ENCODE peak calls at places on chromosomes 3 and 15, in four cellular contexts. E is MM.1S, X is psoas muscle, M is mammary epithelial cell. V is an unnamed sample.

GRCh38 chr15:40155270-40155910 is 5.5 kb upstream of the BUB1B start:
- DNase-seq in X (no peak), M (peak; percentile 58), E (no peak), V (no peak)

GRCh38 chr3:72446406-72447058 is 401.7 kb downstream of the SHQ1 start:
- DNase-seq in M (peak; percentile 58), E (peak; percentile 60), X (no peak), V (no peak)

GRCh38 chr15:76204916-76205460 is 106.3 kb downstream of the ETFA start:
- DNase-seq in M (no peak), X (no peak), E (no peak), V (no peak)

GRCh38 chr3:9980251-9980650 is 6.4 kb downstream of the EMC3 start:
- DNase-seq in E (no peak), X (no peak), M (no peak), V (no peak)

GRCh38 chr3:56800373-56801150 is 1.2 kb downstream of the ARHGEF3 start:
- DNase-seq in E (peak; percentile 74), M (peak; percentile 80), X (no peak), V (peak; percentile 58)

GRCh38 chr3:14505803-14506500 is 34.2 kb downstream of the GRIP2 start:
- DNase-seq in E (no peak), M (no peak), X (peak; percentile 17), V (no peak)

GRCh38 chr3:142148871-142149860 is at the start of gene TFDP2:
- DNase-seq in E (peak; percentile 90), M (peak; percentile 86), X (peak; percentile 95), V (peak; percentile 90)

GRCh38 chr3:88150371-88150770 is 612 bp downstream of the C3orf38 start:
- DNase-seq in X (no peak), M (peak; percentile 21), E (peak; percentile 48), V (no peak)

GRCh38 chr3:54243262-54243931 is 121.0 kb downstream of the CACNA2D3 start:
- DNase-seq in M (no peak), E (peak; percentile 82), X (no peak), V (no peak)

GRCh38 chr3:99909714-99910508 is 92.2 kb downstream of the CMSS1 start:
- DNase-seq in M (peak; percentile 73), E (no peak), X (no peak), V (no peak)

GRCh38 chr3:117165611-117166051 is 456.1 kb downstream of the TUSC7 start:
- DNase-seq in X (no peak), E (no peak), M (no peak), V (no peak)

GRCh38 chr3:134535186-134535974 is 49.5 kb downstream of the CEP63 start:
- DNase-seq in M (no peak), X (no peak), E (no peak), V (no peak)

GRCh38 chr3:105584351-105584790 is 217.7 kb downstream of the ALCAM start:
- DNase-seq in X (no peak), E (no peak), M (peak; percentile 39), V (no peak)

GRCh38 chr15:68558318-68559305 is 20.2 kb upstream of the CORO2B start:
- DNase-seq in X (no peak), E (no peak), M (peak; percentile 57), V (no peak)

GRCh38 chr3:27675287-27675686 is 46.8 kb downstream of the EOMES start:
- DNase-seq in X (no peak), M (peak; percentile 75), E (no peak), V (no peak)

GRCh38 chr3:52021869-52022268 is 26.2 kb upstream of the RPL29 start:
- DNase-seq in M (no peak), E (no peak), X (peak; percentile 88), V (no peak)

GRCh38 chr3:111538687-111539086 is 3.3 kb upstream of the CD96 start:
- DNase-seq in X (no peak), E (no peak), M (peak; percentile 21), V (no peak)

GRCh38 chr3:124942613-124943012 is 8.1 kb upstream of the MUC13 start:
- DNase-seq in M (no peak), X (no peak), E (no peak), V (no peak)

GRCh38 chr3:172138792-172139507 is 99.6 kb downstream of the FNDC3B start:
- DNase-seq in E (no peak), X (no peak), M (peak; percentile 58), V (peak; percentile 59)

GRCh38 chr15:26838742-26839460 is 28.0 kb upstream of the GABRA5 start:
- DNase-seq in E (no peak), M (no peak), X (no peak), V (no peak)
- TF ChIP-seq CTCF in E (peak; percentile 45), M (no peak), X (no peak), V (peak; percentile 29)

DNA sequence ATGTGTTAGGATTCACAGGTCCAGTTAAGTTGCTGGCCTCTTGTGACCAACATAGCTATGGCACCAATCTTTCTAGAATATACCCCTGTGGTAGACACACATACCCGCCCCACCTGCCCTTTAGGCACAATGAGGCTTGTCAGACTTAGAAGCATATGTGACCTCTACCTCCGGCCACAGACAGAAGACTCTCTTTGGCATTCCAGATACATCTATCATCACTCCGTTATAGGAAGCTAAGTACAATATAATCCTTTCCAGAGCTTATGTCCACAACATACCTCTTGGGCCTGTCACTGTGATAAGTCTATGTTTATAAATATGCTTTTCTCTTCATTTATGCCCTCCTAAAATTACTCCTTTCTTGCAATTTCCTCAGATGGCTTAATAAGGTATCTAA is 39.8 kb downstream of the CD47 start:
- DNase-seq in X (no peak), E (no peak), M (no peak), V (no peak)
- H3K4me3 ChIP-seq in X (no peak overlapping the region), E (no peak overlapping the region), M (no peak overlapping the region), V (no peak overlapping the region)

DNA sequence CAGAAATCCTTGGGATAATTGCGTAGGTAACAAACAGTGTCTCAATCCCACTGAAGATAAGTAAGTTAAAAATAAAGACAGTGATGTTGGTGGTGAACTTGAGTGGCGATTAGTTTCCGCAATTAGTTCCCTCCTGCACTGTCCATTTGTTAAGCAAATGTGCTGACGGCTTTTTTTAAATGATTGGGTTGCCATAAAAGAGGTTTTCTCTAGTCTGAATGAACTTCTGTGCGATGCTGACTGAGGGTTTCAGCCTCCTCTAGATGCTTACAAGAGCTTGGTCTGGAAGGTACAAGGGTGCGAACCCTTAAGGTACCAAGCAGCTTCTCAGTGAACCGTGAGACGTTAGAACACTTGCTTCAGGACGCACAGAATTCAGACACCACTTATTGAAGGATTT is 746 bp downstream of the MCTP2 start:
- DNase-seq in M (no peak), X (no peak), E (no peak), V (no peak)
- H3K27me3 ChIP-seq in M (no peaks in the 10 kb centered on the region), X (peaks cover 3% of the 10 kb centered on the region), E (no peaks in the 10 kb centered on the region), V (peaks cover 2% of the 10 kb centered on the region)

GRCh38 chr3:136861890-136862610 is at the start of gene NCK1:
- DNase-seq in X (peak; percentile 99), E (peak; percentile 98), M (peak; percentile 99), V (peak; percentile 98)
- TF ChIP-seq CTCF in X (peak; percentile 6), E (peak; percentile 27), M (no peak), V (peak; percentile 26)

DNA sequence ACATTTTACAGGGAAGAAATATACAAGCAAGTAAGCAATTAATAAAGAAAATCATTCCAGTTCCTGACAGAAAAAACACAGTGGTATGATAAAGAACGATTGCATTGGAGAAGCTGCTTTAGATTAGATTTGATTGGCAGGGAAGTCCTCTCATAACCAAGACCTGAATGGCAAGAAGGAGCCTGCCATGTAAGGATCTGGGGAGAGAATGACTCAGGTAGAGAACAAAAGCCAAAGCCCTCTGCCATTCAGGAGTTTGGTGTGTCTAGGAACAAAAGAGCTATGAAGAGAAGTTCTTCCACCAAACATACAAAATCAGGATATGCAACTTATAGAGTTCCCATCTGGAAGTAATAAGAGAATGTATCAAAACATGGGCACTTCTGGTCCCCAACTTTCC is 57.6 kb downstream of the SIDT1 start:
- DNase-seq in X (no peak), M (no peak), E (no peak), V (no peak)
- H3K4me3 ChIP-seq in X (no peak overlapping the region), M (no peak overlapping the region), E (no peak overlapping the region), V (no peak overlapping the region)

GRCh38 chr15:25852696-25853524 is 10.2 kb downstream of the ATP10A start:
- DNase-seq in E (no peak), M (no peak), X (no peak), V (no peak)

GRCh38 chr15:25849431-25849921 is 13.7 kb downstream of the ATP10A start:
- DNase-seq in M (no peak), E (no peak), X (no peak), V (no peak)

GRCh38 chr15:25850154-25851111 is 12.7 kb downstream of the ATP10A start:
- DNase-seq in E (peak; percentile 9), M (no peak), X (peak; percentile 88), V (peak; percentile 74)

GRCh38 chr15:25848769-25849430 is 14.2 kb downstream of the ATP10A start:
- DNase-seq in E (no peak), X (no peak), M (no peak), V (no peak)

DNA sequence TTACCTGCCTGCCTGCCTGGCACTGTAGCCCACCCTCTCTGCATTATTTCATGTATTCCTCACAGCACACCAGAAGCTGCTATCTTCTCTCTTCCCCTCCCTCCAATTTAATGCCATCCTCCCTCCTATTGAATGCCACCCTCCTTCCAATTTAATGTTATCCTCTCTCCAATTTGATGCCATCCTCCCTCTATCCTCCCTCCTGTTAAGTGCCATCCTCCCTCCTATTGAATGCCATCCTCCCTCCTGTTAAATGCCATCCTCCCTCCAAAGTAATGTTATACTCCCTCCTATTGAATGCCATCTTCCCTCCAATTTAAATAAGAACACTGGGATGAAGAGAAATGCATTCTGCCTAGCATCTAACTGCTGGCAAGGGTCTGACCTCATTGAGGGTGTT is 11.1 kb downstream of the ATP10A start:
- DNase-seq in X (no peak), M (no peak), E (no peak), V (no peak)
- H3K27me3 ChIP-seq in X (no peaks in the 10 kb centered on the region), M (no peaks in the 10 kb centered on the region), E (no peaks in the 10 kb centered on the region), V (no peaks in the 10 kb centered on the region)